ENCODE peak calls at places on chromosome 2, in five cellular contexts. E, Y, X, K and O are unnamed samples.

GRCh38 chr2:192004188-192004963 is 157.5 kb upstream of the CAVIN2 start:
- DNase-seq in K (no peak), Y (no peak), X (no peak), E (no peak), O (no peak)

GRCh38 chr2:195151711-195152110 is 505.3 kb upstream of the SLC39A10 start:
- DNase-seq in E (no peak), K (no peak), X (no peak), Y (no peak), O (no peak)

GRCh38 chr2:127537644-127538043 is 2.2 kb downstream of the MYO7B start:
- DNase-seq in Y (no peak), X (no peak), K (no peak), E (no peak), O (no peak)

GRCh38 chr2:168047291-168047690 is 200.1 kb downstream of the STK39 start:
- DNase-seq in K (no peak), Y (no peak), X (no peak), E (no peak), O (no peak)

GRCh38 chr2:231099918-231100317 is 24.9 kb downstream of the HTR2B start:
- DNase-seq in X (no peak), E (no peak), K (no peak), Y (no peak), O (no peak)

GRCh38 chr2:80655265-80655664 is 350.7 kb upstream of the LRRTM1 start:
- DNase-seq in K (no peak), Y (no peak), E (no peak), X (no peak), O (no peak)

GRCh38 chr2:86223682-86224560 is 24.7 kb downstream of the MRPL35 start:
- DNase-seq in X (peak; percentile 17), E (no peak), Y (no peak), K (no peak), O (no peak)

GRCh38 chr2:48566582-48566981 is 36.6 kb downstream of the STON1 start:
- DNase-seq in E (no peak), Y (no peak), X (no peak), K (no peak), O (no peak)

GRCh38 chr2:33214857-33215256 is 261.6 kb upstream of the RASGRP3 start:
- DNase-seq in K (no peak), Y (no peak), X (no peak), E (no peak), O (no peak)

GRCh38 chr2:233513953-233514655 is 52.5 kb downstream of the USP40 start:
- DNase-seq in X (no peak), E (no peak), Y (no peak), K (no peak), O (no peak)

GRCh38 chr2:33015421-33016142 is 68.8 kb downstream of the LTBP1 start:
- DNase-seq in K (no peak), X (no peak), E (no peak), Y (no peak), O (no peak)

GRCh38 chr2:1609040-1609439 is 135.3 kb downstream of the PXDN start:
- DNase-seq in X (no peak), E (no peak), K (no peak), Y (no peak), O (no peak)

GRCh38 chr2:230687498-230687897 is 25.1 kb upstream of the CAB39 start:
- DNase-seq in Y (no peak), E (no peak), X (peak; percentile 28), K (no peak), O (no peak)

GRCh38 chr2:231531408-231532188 is 1.4 kb upstream of the NMUR1 start:
- DNase-seq in Y (no peak), K (no peak), E (no peak), X (no peak), O (no peak)

GRCh38 chr2:167451496-167452289 is 563.4 kb downstream of the XIRP2 start:
- DNase-seq in Y (no peak), E (no peak), K (no peak), X (no peak), O (no peak)

GRCh38 chr2:10597956-10598355 is 91.8 kb downstream of the NOL10 start:
- DNase-seq in Y (no peak), E (no peak), K (no peak), X (no peak), O (no peak)

GRCh38 chr2:240873098-240873788 is 4.6 kb downstream of the AGXT start:
- DNase-seq in E (no peak), Y (peak; percentile 43), K (peak; percentile 68), X (no peak), O (no peak)
- H3K27ac ChIP-seq in E (no peak overlapping the region), Y (no peak overlapping the region), K (no peak overlapping the region), X (peak overlapping the region; percentile 72), O (no peak overlapping the region)

GRCh38 chr2:36403675-36404230 is 48.2 kb downstream of the CRIM1 start:
- DNase-seq in E (no peak), Y (no peak), K (no peak), X (peak; percentile 88), O (no peak)

GRCh38 chr2:36404754-36405153 is 49.2 kb downstream of the CRIM1 start:
- DNase-seq in K (no peak), X (no peak), E (no peak), Y (no peak), O (no peak)

GRCh38 chr2:36405183-36405582 is 49.6 kb downstream of the CRIM1 start:
- DNase-seq in X (no peak), E (no peak), K (no peak), Y (no peak), O (no peak)

GRCh38 chr2:36406296-36406695 is 50.7 kb downstream of the CRIM1 start:
- DNase-seq in K (no peak), X (no peak), Y (no peak), E (no peak), O (no peak)

GRCh38 chr2:36404312-36404711 is 48.7 kb downstream of the CRIM1 start:
- DNase-seq in E (no peak), X (peak; percentile 62), K (no peak), Y (no peak), O (no peak)
- H3K4me3 ChIP-seq in E (no peak overlapping the region), X (no peak overlapping the region), K (no peak overlapping the region), Y (no peak overlapping the region), O (no peak overlapping the region)

DNA sequence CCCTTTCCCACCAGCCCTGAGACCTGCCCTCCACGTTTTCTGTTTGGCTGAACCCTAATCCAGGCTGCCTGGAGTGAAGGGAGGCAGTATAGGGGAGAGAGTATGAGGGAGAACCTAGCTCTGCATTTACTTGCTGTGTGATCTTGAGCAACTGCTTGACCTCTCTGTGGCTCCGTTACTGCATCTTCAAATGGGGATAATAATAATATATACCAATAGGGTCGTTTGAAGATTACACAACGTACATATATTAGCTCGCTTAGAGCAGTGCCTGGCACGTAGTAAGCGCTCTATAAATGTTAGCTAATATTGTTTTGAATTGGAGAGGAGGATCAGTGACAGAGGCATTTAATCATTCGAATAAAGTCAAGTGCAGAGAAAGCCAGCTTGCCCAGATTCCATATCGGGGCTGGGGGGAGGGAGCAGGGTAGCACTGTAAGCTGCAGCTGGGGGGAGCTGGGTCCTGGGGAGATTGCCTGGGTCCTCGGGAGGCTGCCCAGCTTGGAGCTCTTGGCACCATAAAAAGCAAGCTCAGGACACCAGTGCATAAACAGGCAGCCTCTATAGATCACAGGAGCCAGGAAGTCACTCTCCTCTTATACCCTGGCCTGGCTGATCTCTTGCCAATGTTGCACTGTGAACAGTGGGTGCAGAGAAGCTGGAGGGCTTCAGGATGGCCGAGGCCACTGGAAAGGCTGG is 19.1 kb downstream of the KCNK3 start:
- DNase-seq in X (no peak), K (no peak), Y (no peak), E (no peak), O (no peak)
- H3K27ac ChIP-seq in X (no peak overlapping the region), K (no peak overlapping the region), Y (no peak overlapping the region), E (no peak overlapping the region), O (no peak overlapping the region)

DNA sequence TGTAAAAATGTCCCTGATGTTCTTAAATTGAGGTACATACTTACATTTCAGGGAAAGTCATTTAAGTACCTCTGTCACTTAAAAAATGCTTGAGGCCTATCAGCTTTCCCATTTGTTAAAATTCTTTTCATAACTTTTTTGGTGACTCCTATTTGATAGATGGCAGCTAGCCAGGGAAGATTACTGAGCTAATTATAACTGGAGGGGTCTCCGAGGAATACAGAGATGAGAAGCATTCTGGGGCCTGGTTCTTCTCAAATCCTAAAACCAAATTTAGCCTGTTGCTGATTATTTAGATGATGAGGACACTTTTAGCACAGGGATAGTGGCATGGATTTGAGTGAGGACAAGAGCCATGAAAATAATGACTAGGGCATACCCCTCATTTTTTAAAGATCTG is 4.8 kb downstream of the UGP2 start:
- DNase-seq in Y (no peak), X (no peak), K (no peak), E (no peak), O (no peak)
- H3K4me3 ChIP-seq in Y (no peak overlapping the region), X (no peak overlapping the region), K (no peak overlapping the region), E (no peak overlapping the region), O (no peak overlapping the region)

GRCh38 chr2:190407662-190408537 is at the start of gene MFSD6:
- DNase-seq in X (no peak), Y (peak; percentile 80), E (peak; percentile 66), K (peak; percentile 93), O (no peak)
- H3K27ac ChIP-seq in X (no peak within 1 kb of the TSS), Y (peak within 1 kb of the TSS; percentile 92), E (peak within 1 kb of the TSS; percentile 98), K (peak within 1 kb of the TSS; percentile 91), O (peak within 1 kb of the TSS; percentile 47)

GRCh38 chr2:235842941-235843340 is 325.2 kb downstream of the GBX2 start:
- DNase-seq in E (no peak), Y (no peak), X (no peak), K (no peak), O (no peak)
- H3K4me3 ChIP-seq in E (no peak overlapping the region), Y (no peak overlapping the region), X (no peak overlapping the region), K (no peak overlapping the region), O (no peak overlapping the region)